ENCODE peak calls at places on chromosomes 11 and 22, in eight cellular contexts. O is A549; T is CD4-positive, alpha-beta T cell; G is GM23338; N is D721Med; V is psoas muscle; L is nephron progenitor cell; W is omental fat pad. C is an unnamed sample.

GRCh38 chr11:117621226-117621625 is 175.8 kb downstream of the DSCAML1 start:
- DNase-seq in O (no peak), T (no peak), G (peak; percentile 41), N (no peak), V (no peak), L (no peak), W (no peak), C (no peak)

GRCh38 chr11:75365711-75366181 is 14.3 kb upstream of the ARRB1 start:
- DNase-seq in O (no peak), T (no peak), G (no peak), N (no peak), V (no peak), L (no peak), W (no peak), C (no peak)

GRCh38 chr11:75506827-75507226 is 18.9 kb downstream of the GDPD5 start:
- DNase-seq in O (no peak), T (no peak), G (no peak), N (no peak), V (no peak), L (no peak), W (no peak), C (no peak)

GRCh38 chr11:7638710-7639642 is 34.3 kb downstream of the CYB5R2 start:
- DNase-seq in O (no peak), T (no peak), G (no peak), N (no peak), V (no peak), L (no peak), W (no peak), C (no peak)

GRCh38 chr11:2769779-2770555 is 70.2 kb upstream of the KCNQ1OT1 start:
- DNase-seq in O (no peak), T (no peak), G (no peak), N (no peak), V (no peak), L (no peak), W (no peak), C (no peak)

GRCh38 chr11:59247535-59248227 is 35.0 kb upstream of the MPEG1 start:
- DNase-seq in O (no peak), T (no peak), G (no peak), N (no peak), V (no peak), L (no peak), W (no peak), C (no peak)

GRCh38 chr11:125402436-125402835 is 93.6 kb downstream of the FEZ1 start:
- DNase-seq in O (no peak), T (no peak), G (no peak), N (no peak), V (no peak), L (no peak), W (no peak), C (no peak)

GRCh38 chr22:40332319-40332781 is 13.9 kb upstream of the ADSL start:
- DNase-seq in O (no peak), T (no peak), G (no peak), N (no peak), V (no peak), L (no peak), W (no peak), C (no peak)

GRCh38 chr22:19174106-19175025 is 4.2 kb downstream of the SLC25A1 start:
- DNase-seq in O (no peak), T (no peak), G (peak; percentile 84), N (no peak), V (peak; percentile 85), L (peak; percentile 36), W (no peak), C (peak; percentile 10)

GRCh38 chr11:970319-970871 is 44.7 kb downstream of the AP2A2 start:
- DNase-seq in O (no peak), T (peak; percentile 8), G (no peak), N (no peak), V (no peak), L (no peak), W (no peak), C (no peak)

GRCh38 chr11:31045335-31045734 is 324.2 kb downstream of the DCDC1 start:
- DNase-seq in O (no peak), T (no peak), G (peak; percentile 71), N (no peak), V (no peak), L (no peak), W (no peak), C (no peak)

GRCh38 chr11:8106679-8107078 is 25.7 kb downstream of the TUB start:
- DNase-seq in O (no peak), T (no peak), G (no peak), N (no peak), V (no peak), L (no peak), W (no peak), C (no peak)

GRCh38 chr11:66289548-66290331 is 797 bp upstream of the YIF1A start:
- DNase-seq in O (peak; percentile 60), T (peak; percentile 66), G (peak; percentile 94), N (no peak), V (no peak), L (peak; percentile 94), W (peak; percentile 56), C (peak; percentile 91)

GRCh38 chr22:47421846-47422245 is 659.4 kb downstream of the TBC1D22A start:
- DNase-seq in O (no peak), T (no peak), G (no peak), N (no peak), V (no peak), L (no peak), W (no peak), C (no peak)

GRCh38 chr22:20402960-20403778 is 9.2 kb downstream of the ZNF74 start:
- DNase-seq in O (no peak), T (no peak), G (no peak), N (no peak), V (no peak), L (no peak), W (no peak), C (no peak)

GRCh38 chr11:69342588-69343330 is 48.8 kb downstream of the MYEOV start:
- DNase-seq in O (no peak), T (no peak), G (no peak), N (no peak), V (no peak), L (no peak), W (no peak), C (no peak)

GRCh38 chr22:38222797-38223119 is 21.0 kb downstream of the MAFF start:
- DNase-seq in O (no peak), T (no peak), G (no peak), N (no peak), V (no peak), L (no peak), W (no peak), C (no peak)

GRCh38 chr11:83921447-83922192 is 635.5 kb upstream of the CCDC90B start:
- DNase-seq in O (no peak), T (no peak), G (peak; percentile 21), N (no peak), V (no peak), L (no peak), W (no peak), C (no peak)

GRCh38 chr11:18650859-18651557 is 16.9 kb upstream of the SPTY2D1 start:
- DNase-seq in O (no peak), T (no peak), G (peak; percentile 94), N (no peak), V (no peak), L (no peak), W (no peak), C (no peak)

GRCh38 chr11:99925968-99926367 is 761.1 kb upstream of the ARHGAP42 start:
- DNase-seq in O (no peak), T (no peak), G (peak; percentile 6), N (no peak), V (no peak), L (no peak), W (no peak), C (no peak)

GRCh38 chr11:19846654-19847330 is 134.2 kb downstream of the NAV2 start:
- DNase-seq in O (no peak), T (no peak), G (peak; percentile 27), N (no peak), V (no peak), L (no peak), W (no peak), C (no peak)

DNA sequence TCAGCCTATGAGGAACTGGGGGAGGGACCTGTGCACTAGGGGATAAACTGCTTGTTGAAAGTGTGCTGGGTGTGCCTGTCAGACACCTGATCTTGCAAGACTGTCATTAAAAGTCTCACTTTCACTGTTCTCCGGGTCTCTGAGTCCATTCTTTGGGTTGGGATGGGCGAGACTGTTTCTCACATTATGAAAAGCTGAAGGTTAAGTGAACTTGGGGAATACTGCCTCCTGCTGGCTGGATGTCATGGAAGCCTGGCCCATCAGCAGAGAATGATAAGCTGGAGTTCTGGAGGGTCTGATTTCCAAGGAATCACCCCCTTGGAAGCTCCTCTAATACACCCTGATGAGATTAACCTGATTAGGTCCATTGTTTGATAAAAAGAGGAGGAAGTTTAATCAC is 9.0 kb upstream of the VPREB1 start:
- DNase-seq in O (no peak), T (peak; percentile 33), G (peak; percentile 71), N (no peak), V (no peak), L (peak; percentile 46), W (no peak), C (no peak)
- TF ChIP-seq CTCF in O (peak; percentile 12), T (peak; percentile 60), G (peak; percentile 82), N (peak; percentile 36), V (peak; percentile 17), L (peak; percentile 43), W (no peak), C (peak; percentile 42)

DNA sequence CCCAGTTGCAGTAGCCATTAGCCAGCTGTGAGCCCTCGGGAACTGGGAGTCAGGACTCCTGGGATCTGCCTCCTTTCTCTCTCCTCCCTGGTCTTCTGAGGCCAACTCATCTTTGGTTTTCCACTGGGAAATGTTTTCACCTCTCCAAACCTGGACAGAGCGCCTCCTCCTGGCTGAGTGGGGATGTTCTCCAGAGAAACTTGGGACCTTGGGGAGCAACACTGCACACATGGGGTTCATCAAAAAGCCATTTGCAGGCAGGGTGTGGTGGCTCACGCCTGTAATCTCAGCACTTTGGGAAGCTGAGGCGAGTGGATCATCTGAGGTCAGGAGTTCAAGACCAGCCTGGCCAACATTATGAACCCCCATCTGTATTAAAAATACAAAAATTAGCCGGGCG is 145.4 kb downstream of the NECTIN1 start:
- DNase-seq in O (no peak), T (no peak), G (peak; percentile 24), N (no peak), V (no peak), L (no peak), W (no peak), C (no peak)
- TF ChIP-seq CTCF in O (no peak), T (no peak), G (peak; percentile 76), N (peak; percentile 4), V (no peak), L (peak; percentile 21), W (no peak), C (peak; percentile 32)

GRCh38 chr11:46322759-46323158 is 24.5 kb upstream of the DGKZ start:
- DNase-seq in O (no peak), T (no peak), G (peak; percentile 85), N (no peak), V (no peak), L (no peak), W (no peak), C (no peak)
- TF ChIP-seq CTCF in O (peak; percentile 13), T (no peak), G (peak; percentile 72), N (no peak), V (no peak), L (no peak), W (no peak), C (no peak)

GRCh38 chr11:102733232-102733875 is 8.6 kb upstream of the MMP8 start:
- DNase-seq in O (peak; percentile 38), T (no peak), G (peak; percentile 85), N (no peak), V (no peak), L (peak; percentile 65), W (peak; percentile 53), C (no peak)

GRCh38 chr11:102730036-102730815 is 5.5 kb upstream of the MMP8 start:
- DNase-seq in O (no peak), T (no peak), G (no peak), N (no peak), V (no peak), L (no peak), W (no peak), C (no peak)

GRCh38 chr11:102734650-102735049 is 9.9 kb upstream of the MMP8 start:
- DNase-seq in O (no peak), T (no peak), G (no peak), N (no peak), V (no peak), L (no peak), W (no peak), C (no peak)
- TF ChIP-seq CTCF in O (no peak), T (no peak), G (no peak), N (no peak), V (no peak), L (no peak), W (no peak), C (no peak)

C was measured in mesothelial cell of epicardium.